ENCODE peak calls at places on chromosomes 2 and 18, in nine cellular contexts. A, T, O, B, Q, R, L, S and K are unnamed samples.

GRCh38 chr18:26963292-26963691 is 97.8 kb upstream of the AQP4 start:
- DNase-seq in A (no peak), T (no peak), O (no peak), B (no peak), Q (no peak), R (no peak), L (no peak), S (no peak), K (no peak)

GRCh38 chr18:56522826-56523225 is 115.6 kb downstream of the TXNL1 start:
- DNase-seq in A (no peak), T (no peak), O (no peak), B (no peak), Q (no peak), R (no peak), L (no peak), S (no peak), K (no peak)

GRCh38 chr18:60684843-60685513 is 312.4 kb upstream of the MC4R start:
- DNase-seq in A (no peak), T (no peak), O (no peak), B (no peak), Q (no peak), R (no peak), L (no peak), S (no peak), K (no peak)

GRCh38 chr2:155310589-155310988 is 612.1 kb downstream of the KCNJ3 start:
- DNase-seq in A (no peak), T (no peak), O (no peak), B (no peak), Q (no peak), R (no peak), L (no peak), S (no peak), K (no peak)

GRCh38 chr2:219026946-219027345 is 14.4 kb downstream of the CFAP65 start:
- DNase-seq in A (no peak), T (no peak), O (no peak), B (no peak), Q (no peak), R (peak), L (no peak), S (no peak), K (no peak)

GRCh38 chr2:74648009-74648443 is at the start of gene M1AP:
- DNase-seq in A (no peak), T (no peak), O (no peak), B (no peak), Q (no peak), R (peak), L (peak), S (peak), K (no peak)

GRCh38 chr2:128630974-128631697 is 312.5 kb upstream of the HS6ST1 start:
- DNase-seq in A (no peak), T (no peak), O (no peak), B (no peak), Q (no peak), R (peak), L (no peak), S (no peak), K (no peak)

GRCh38 chr2:45169339-45170190 is 160.3 kb upstream of the SIX2 start:
- DNase-seq in A (no peak), T (no peak), O (no peak), B (no peak), Q (no peak), R (no peak), L (no peak), S (no peak), K (peak)

GRCh38 chr2:70570041-70570661 is 16.5 kb upstream of the TGFA start:
- DNase-seq in A (no peak), T (no peak), O (no peak), B (no peak), Q (no peak), R (no peak), L (no peak), S (peak), K (no peak)

GRCh38 chr2:54404270-54404669 is 51.9 kb upstream of the SPTBN1 start:
- DNase-seq in A (no peak), T (no peak), O (no peak), B (no peak), Q (no peak), R (no peak), L (no peak), S (no peak), K (no peak)

GRCh38 chr18:55012041-55012440 is 52.8 kb upstream of the CCDC68 start:
- DNase-seq in A (no peak), T (no peak), O (no peak), B (no peak), Q (no peak), R (no peak), L (no peak), S (no peak), K (no peak)

GRCh38 chr18:22226801-22227200 is 57.4 kb downstream of the GATA6 start:
- DNase-seq in A (no peak), T (no peak), O (no peak), B (no peak), Q (no peak), R (no peak), L (no peak), S (no peak), K (no peak)

GRCh38 chr2:25001329-25001637 is 29.5 kb upstream of the DNAJC27 start:
- DNase-seq in A (no peak), T (no peak), O (no peak), B (no peak), Q (no peak), R (no peak), L (no peak), S (no peak), K (no peak)

DNA sequence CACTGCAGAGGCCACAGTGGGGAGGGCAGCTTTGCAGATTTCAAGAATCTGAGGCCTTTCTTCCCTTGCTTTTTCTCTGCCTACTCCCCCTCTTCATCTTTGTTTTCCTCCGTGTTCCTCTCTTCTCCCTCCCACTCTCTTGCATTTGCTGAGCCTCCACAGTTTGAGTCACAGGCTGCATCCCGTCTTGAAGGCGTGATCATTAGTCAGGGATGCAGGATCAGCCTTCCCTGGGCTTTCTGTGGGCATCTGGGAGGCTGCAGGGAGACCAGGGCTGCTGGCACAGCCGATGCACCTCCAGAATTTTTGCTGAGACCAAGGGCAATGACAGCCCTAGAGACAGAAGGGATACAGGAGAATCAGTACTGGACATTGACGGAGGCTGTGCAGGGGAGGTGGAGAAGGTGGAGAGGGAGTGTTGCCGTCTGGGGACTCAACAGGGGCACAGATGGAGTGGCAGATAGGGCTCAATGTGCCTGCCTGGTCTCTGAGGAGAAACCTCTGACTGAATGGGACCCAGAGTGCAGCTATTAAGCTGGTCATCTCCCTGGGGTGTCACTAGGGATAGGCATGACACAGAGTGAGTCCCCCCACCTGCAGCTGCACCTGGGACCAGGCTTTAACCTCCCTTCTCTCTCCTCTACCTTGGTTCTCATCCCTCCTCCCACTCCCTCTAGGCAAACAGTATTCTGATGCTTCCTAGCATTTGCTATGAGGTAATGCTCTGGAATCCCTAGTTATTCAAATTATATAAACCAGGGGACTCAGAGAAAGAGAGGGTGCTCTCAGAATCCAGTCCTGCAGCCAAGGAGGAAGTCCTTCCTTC is 29.0 kb upstream of the DNAJC27 start:
- DNase-seq in A (no peak), T (no peak), O (no peak), B (no peak), Q (no peak), R (no peak), L (no peak), S (no peak), K (no peak)
- H3K27ac ChIP-seq in A (no peak), T (no peak), O (no peak), B (peak), Q (no peak), R (no peak), L (no peak), S (no peak), K (peak)

GRCh38 chr2:4278392-4278791 is 575.0 kb downstream of the DCDC2C start:
- DNase-seq in A (no peak), T (no peak), O (no peak), B (no peak), Q (no peak), R (no peak), L (no peak), S (no peak), K (no peak)
- H3K27ac ChIP-seq in A (no peak), T (no peak), O (no peak), B (no peak), Q (no peak), R (no peak), L (no peak), S (no peak), K (no peak)

GRCh38 chr2:5052905-5053304 is 639.3 kb upstream of the SOX11 start:
- DNase-seq in A (no peak), T (no peak), O (no peak), B (no peak), Q (no peak), R (no peak), L (no peak), S (no peak), K (no peak)
- H3K27ac ChIP-seq in A (no peak), T (no peak), O (no peak), B (no peak), Q (no peak), R (no peak), L (no peak), S (no peak), K (no peak)

DNA sequence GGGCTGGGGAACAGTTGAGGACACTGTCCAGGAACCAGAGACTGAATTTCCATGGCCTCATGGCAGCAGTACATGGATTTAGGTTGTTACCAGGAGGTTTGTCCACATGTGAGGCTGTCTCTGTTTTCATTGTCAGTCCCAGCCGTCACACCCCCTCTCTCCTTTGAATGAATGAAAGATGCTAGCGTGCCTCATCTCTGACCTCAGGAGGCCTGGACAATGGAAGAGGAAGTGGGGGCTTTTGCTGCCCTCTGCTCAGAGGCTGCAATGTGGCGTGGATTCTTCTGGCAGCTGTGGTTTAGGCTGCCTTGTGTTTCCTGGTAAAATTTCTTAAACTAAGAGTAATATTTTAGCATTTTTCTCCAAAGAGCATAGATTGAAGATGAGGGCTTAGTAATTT is 47.5 kb downstream of the RAB31 start:
- DNase-seq in A (no peak), T (no peak), O (no peak), B (no peak), Q (no peak), R (no peak), L (no peak), S (peak), K (no peak)
- H3K27ac ChIP-seq in A (no peak), T (no peak), O (no peak), B (no peak), Q (no peak), R (no peak), L (no peak), S (no peak), K (no peak)